ENCODE peak calls at places on chromosomes 13 and 19, in five cellular contexts. X, O, S, V and I are unnamed samples.
A peak's percentile ranks its signal among the peaks of the same experiment; 100 is the strongest.

GRCh38 chr13:21674271-21675009 is 3.6 kb downstream of the FGF9 start:
- DNase-seq in X (no peak), V (no peak), O (no peak), S (peak; percentile 41), I (no peak)

GRCh38 chr19:48479686-48480085 is 10.5 kb downstream of the CYTH2 start:
- DNase-seq in O (no peak), S (no peak), V (no peak), X (no peak), I (no peak)

GRCh38 chr19:55447421-55448174 is 4.5 kb upstream of the SHISA7 start:
- DNase-seq in V (no peak), O (no peak), X (no peak), S (no peak), I (peak; percentile 35)

GRCh38 chr19:54481326-54481930 is 8.3 kb upstream of the CDC42EP5 start:
- DNase-seq in S (no peak), X (no peak), O (no peak), V (no peak), I (peak; percentile 61)

GRCh38 chr19:30085394-30085793 is 143.4 kb downstream of the URI1 start:
- DNase-seq in S (no peak), X (no peak), O (no peak), V (no peak), I (no peak)

GRCh38 chr13:66716502-66716901 is 513.6 kb downstream of the PCDH9 start:
- DNase-seq in S (no peak), V (no peak), O (no peak), X (no peak), I (no peak)

GRCh38 chr13:44259045-44260042 is 114.3 kb upstream of the SERP2 start:
- DNase-seq in O (peak; percentile 33), V (no peak), X (peak; percentile 47), S (no peak), I (peak; percentile 91)

GRCh38 chr13:41193469-41193868 is 900 bp downstream of the KBTBD7 start:
- DNase-seq in V (no peak), O (no peak), S (no peak), X (no peak), I (no peak)

GRCh38 chr13:28623782-28624706 is 34.9 kb upstream of the POMP start:
- DNase-seq in O (no peak), X (no peak), V (no peak), S (no peak), I (no peak)

GRCh38 chr13:23828086-23828485 is 61.1 kb downstream of the MIPEP start:
- DNase-seq in V (no peak), O (no peak), S (no peak), X (no peak), I (peak; percentile 16)

GRCh38 chr13:45331981-45332830 is 8.8 kb downstream of the TPT1 start:
- DNase-seq in V (no peak), S (no peak), O (no peak), X (no peak), I (peak; percentile 91)

GRCh38 chr13:50511877-50512332 is 331.6 kb downstream of the DLEU7 start:
- DNase-seq in S (no peak), V (no peak), O (no peak), X (no peak), I (no peak)

GRCh38 chr13:27133889-27134288 is 37.7 kb downstream of the USP12 start:
- DNase-seq in O (no peak), S (no peak), V (no peak), X (no peak), I (no peak)

GRCh38 chr19:18749362-18750231 is 41.5 kb downstream of the COMP start:
- DNase-seq in S (no peak), O (no peak), X (no peak), V (no peak), I (no peak)

GRCh38 chr19:6204212-6204611 is 68.7 kb downstream of the ACSBG2 start:
- DNase-seq in X (no peak), O (no peak), V (no peak), S (no peak), I (peak; percentile 65)

GRCh38 chr19:33823341-33823740 is 26.7 kb downstream of the KCTD15 start:
- DNase-seq in S (no peak), O (no peak), V (no peak), X (no peak), I (no peak)

GRCh38 chr13:74203576-74203975 is 69.4 kb upstream of the KLF12 start:
- DNase-seq in X (no peak), V (no peak), O (peak; percentile 3), S (no peak), I (no peak)

GRCh38 chr19:3976495-3977241 is 5.8 kb upstream of the DAPK3 start:
- DNase-seq in X (no peak), O (peak; percentile 59), S (no peak), V (no peak), I (no peak)

GRCh38 chr19:29375429-29376093 is 150.2 kb upstream of the VSTM2B start:
- DNase-seq in V (no peak), O (no peak), S (no peak), X (no peak), I (no peak)

GRCh38 chr19:33621811-33622504 is at the start of gene CHST8:
- DNase-seq in O (no peak), X (peak; percentile 43), S (peak; percentile 40), V (no peak), I (no peak)

GRCh38 chr19:47019431-47020041 is at the start of gene NPAS1:
- DNase-seq in S (no peak), X (no peak), O (no peak), V (no peak), I (no peak)

GRCh38 chr19:33468361-33469170 is 53.0 kb downstream of the PEPD start:
- DNase-seq in V (no peak), S (no peak), X (no peak), O (no peak), I (peak; percentile 12)

GRCh38 chr13:96935971-96936370 is 58.3 kb downstream of the OXGR1 start:
- DNase-seq in S (no peak), X (no peak), O (no peak), V (no peak), I (no peak)

GRCh38 chr13:21944610-21945009 is 273.7 kb downstream of the FGF9 start:
- DNase-seq in V (no peak), X (no peak), O (no peak), S (no peak), I (no peak)

GRCh38 chr13:98144501-98145350 is 1.8 kb downstream of the FARP1 start:
- DNase-seq in O (no peak), X (no peak), V (no peak), S (no peak), I (peak; percentile 80)

GRCh38 chr13:63285426-63285825 is 1869.8 kb upstream of the PCDH20 start:
- DNase-seq in X (no peak), O (no peak), V (no peak), S (no peak), I (no peak)

GRCh38 chr13:113848020-113848419 is 15.9 kb downstream of the GAS6 start:
- DNase-seq in O (no peak), S (no peak), V (no peak), X (no peak), I (no peak)

GRCh38 chr13:98507060-98507797 is 69.7 kb downstream of the STK24 start:
- DNase-seq in V (no peak), S (peak; percentile 72), X (peak; percentile 80), O (no peak), I (peak; percentile 55)

GRCh38 chr19:45558399-45558878 is 26.2 kb downstream of the OPA3 start:
- DNase-seq in S (no peak), X (no peak), O (no peak), V (no peak), I (peak; percentile 54)

GRCh38 chr19:18776736-18777135 is 14.4 kb downstream of the COMP start:
- DNase-seq in O (no peak), S (no peak), V (no peak), X (no peak), I (peak; percentile 39)

GRCh38 chr19:55486971-55487883 is 1.0 kb upstream of the SSC5D start:
- DNase-seq in S (peak; percentile 66), O (no peak), V (no peak), X (peak; percentile 91), I (peak; percentile 99)

GRCh38 chr19:57271280-57271679 is 9.0 kb upstream of the ZNF460 start:
- DNase-seq in V (no peak), S (no peak), X (no peak), O (no peak), I (no peak)

GRCh38 chr19:57267294-57267693 is 13.0 kb upstream of the ZNF460 start:
- DNase-seq in V (no peak), X (no peak), S (no peak), O (no peak), I (no peak)

DNA sequence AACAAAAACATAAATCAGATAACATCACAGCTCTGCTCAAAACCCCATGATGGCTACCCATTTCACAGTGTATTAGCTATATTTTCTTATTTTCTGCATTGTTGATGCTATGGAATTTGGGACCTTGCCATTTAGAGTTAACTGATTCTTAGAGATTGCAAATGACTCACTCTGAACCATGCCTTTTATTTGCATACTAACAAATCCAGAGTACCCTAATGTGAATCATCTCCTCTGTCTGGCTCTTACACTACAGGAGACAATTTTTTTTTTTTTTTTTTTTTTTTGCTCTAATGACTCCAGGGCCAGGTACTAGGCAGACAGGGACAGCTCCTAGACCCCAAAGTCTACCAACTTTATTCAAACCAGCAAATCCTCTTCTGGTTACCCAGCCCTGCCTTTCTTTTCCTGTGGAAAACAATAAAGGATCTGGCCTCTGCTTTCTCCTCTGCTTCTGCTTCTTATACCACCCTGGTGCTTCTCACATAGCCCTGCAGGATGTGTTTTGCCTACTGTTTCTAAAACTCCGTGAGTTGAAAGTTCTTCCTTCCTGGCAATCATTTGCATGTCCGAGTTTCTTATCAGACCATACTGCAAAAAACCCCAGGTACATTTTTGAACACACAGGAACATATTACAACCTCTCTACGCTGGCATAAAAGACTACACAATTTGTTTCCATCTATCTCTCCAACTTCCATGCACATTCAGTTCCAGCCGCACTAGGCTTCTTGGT is 10.6 kb upstream of the ZNF460 start:
- DNase-seq in O (no peak), V (no peak), X (no peak), S (no peak), I (peak; percentile 86)
- H3K9me3 ChIP-seq in O (no peaks in the 10 kb centered on the region), V (no peaks in the 10 kb centered on the region), X (no peaks in the 10 kb centered on the region), S (no peaks in the 10 kb centered on the region), I (no peaks in the 10 kb centered on the region)

GRCh38 chr19:36707134-36707533 is 19.7 kb downstream of the ZNF567 start:
- DNase-seq in S (no peak), O (no peak), X (no peak), V (no peak), I (no peak)
- H3K9me3 ChIP-seq in S (peaks cover 97% of the 10 kb centered on the region), O (peaks cover 38% of the 10 kb centered on the region), X (peaks cover 20% of the 10 kb centered on the region), V (peaks cover 97% of the 10 kb centered on the region), I (peaks cover 87% of the 10 kb centered on the region)

GRCh38 chr19:16209266-16209665 is 11.6 kb downstream of the AP1M1 start:
- DNase-seq in V (no peak), O (no peak), S (no peak), X (no peak), I (no peak)
- H3K9me3 ChIP-seq in V (no peaks in the 10 kb centered on the region), O (no peaks in the 10 kb centered on the region), S (no peaks in the 10 kb centered on the region), X (no peaks in the 10 kb centered on the region), I (no peaks in the 10 kb centered on the region)

DNA sequence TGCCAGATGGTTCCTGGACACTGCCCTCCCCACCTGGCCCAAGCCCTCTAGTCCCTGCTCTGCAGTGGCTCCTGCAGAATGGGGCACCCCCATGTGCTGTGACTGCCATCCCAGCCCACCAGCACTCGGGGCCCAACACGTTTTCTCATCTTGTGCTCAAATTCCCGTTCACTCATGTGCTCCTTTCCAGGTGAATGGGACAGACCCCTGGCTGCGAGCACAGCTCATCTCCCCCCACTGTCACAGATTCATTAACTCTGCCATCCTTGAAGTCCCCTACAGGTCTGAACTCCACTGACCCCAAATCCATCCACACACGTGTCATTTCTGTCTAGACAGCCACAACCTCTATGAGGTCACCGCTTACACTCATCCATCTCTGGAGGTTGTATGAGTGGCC is 23.6 kb downstream of the TUBA3C start:
- DNase-seq in X (no peak), V (no peak), S (no peak), O (no peak), I (no peak)
- H3K9me3 ChIP-seq in X (no peaks in the 10 kb centered on the region), V (peaks cover 55% of the 10 kb centered on the region), S (peaks cover 11% of the 10 kb centered on the region), O (no peaks in the 10 kb centered on the region), I (peaks cover 4% of the 10 kb centered on the region)